ENCODE peak calls at places on chromosomes 11 and 22, in six cellular contexts. B, Q, Z, V, F and G are unnamed samples.

GRCh38 chr11:28964811-28965210 is 856.6 kb downstream of the METTL15 start:
- DNase-seq in B (no peak), Q (no peak), Z (no peak), V (no peak), F (no peak), G (no peak)

GRCh38 chr11:125167954-125168821 is 3.6 kb downstream of the PKNOX2 start:
- DNase-seq in B (no peak), Q (no peak), Z (no peak), V (no peak), F (no peak), G (peak; percentile 52)

GRCh38 chr11:58837707-58838388 is 6.7 kb downstream of the GLYATL2 start:
- DNase-seq in B (no peak), Q (no peak), Z (no peak), V (no peak), F (no peak), G (no peak)

GRCh38 chr11:34149786-34150185 is 44.4 kb downstream of the NAT10 start:
- DNase-seq in B (no peak), Q (no peak), Z (no peak), V (no peak), F (no peak), G (no peak)

GRCh38 chr11:9569588-9570164 is 3.8 kb upstream of the WEE1 start:
- DNase-seq in B (no peak), Q (no peak), Z (no peak), V (no peak), F (no peak), G (no peak)

GRCh38 chr22:32474635-32475427 is at the start of gene FBXO7:
- DNase-seq in B (peak; percentile 57), Q (peak; percentile 89), Z (peak; percentile 82), V (peak; percentile 95), F (peak; percentile 96), G (peak; percentile 95)

GRCh38 chr11:44750440-44751005 is 23.8 kb downstream of the TSPAN18 start:
- DNase-seq in B (no peak), Q (no peak), Z (no peak), V (no peak), F (no peak), G (no peak)

GRCh38 chr11:122691751-122692150 is 36.2 kb downstream of the UBASH3B start:
- DNase-seq in B (no peak), Q (no peak), Z (no peak), V (no peak), F (no peak), G (no peak)

GRCh38 chr11:44096360-44097188 is 1.1 kb downstream of the EXT2 start:
- DNase-seq in B (no peak), Q (no peak), Z (no peak), V (no peak), F (no peak), G (no peak)

GRCh38 chr22:25281675-25282345 is 62.4 kb downstream of the CRYBB2 start:
- DNase-seq in B (no peak), Q (no peak), Z (no peak), V (no peak), F (no peak), G (no peak)

GRCh38 chr11:134334796-134335571 is 3.2 kb downstream of the GLB1L2 start:
- DNase-seq in B (no peak), Q (no peak), Z (no peak), V (no peak), F (no peak), G (no peak)

GRCh38 chr22:31488988-31489617 is 539 bp downstream of the EIF4ENIF1 start:
- DNase-seq in B (no peak), Q (no peak), Z (peak; percentile 20), V (peak; percentile 36), F (peak; percentile 74), G (no peak)

GRCh38 chr22:42425989-42426355 is 6.2 kb downstream of the NFAM1 start:
- DNase-seq in B (no peak), Q (no peak), Z (no peak), V (no peak), F (no peak), G (no peak)

GRCh38 chr11:31474083-31474482 is 35.3 kb downstream of the IMMP1L start:
- DNase-seq in B (no peak), Q (no peak), Z (no peak), V (no peak), F (no peak), G (no peak)

GRCh38 chr11:47348859-47349258 is 3.6 kb downstream of the MYBPC3 start:
- DNase-seq in B (no peak), Q (no peak), Z (no peak), V (no peak), F (no peak), G (no peak)

GRCh38 chr22:27677895-27678458 is 123.6 kb downstream of the MN1 start:
- DNase-seq in B (no peak), Q (no peak), Z (no peak), V (no peak), F (no peak), G (no peak)

GRCh38 chr22:17397756-17398155 is 28.5 kb downstream of the CECR2 start:
- DNase-seq in B (no peak), Q (no peak), Z (no peak), V (no peak), F (no peak), G (no peak)
- H3K27ac ChIP-seq in B (no peak overlapping the region), Q (no peak overlapping the region), Z (no peak overlapping the region), V (no peak overlapping the region), F (no peak overlapping the region), G (no peak overlapping the region)

DNA sequence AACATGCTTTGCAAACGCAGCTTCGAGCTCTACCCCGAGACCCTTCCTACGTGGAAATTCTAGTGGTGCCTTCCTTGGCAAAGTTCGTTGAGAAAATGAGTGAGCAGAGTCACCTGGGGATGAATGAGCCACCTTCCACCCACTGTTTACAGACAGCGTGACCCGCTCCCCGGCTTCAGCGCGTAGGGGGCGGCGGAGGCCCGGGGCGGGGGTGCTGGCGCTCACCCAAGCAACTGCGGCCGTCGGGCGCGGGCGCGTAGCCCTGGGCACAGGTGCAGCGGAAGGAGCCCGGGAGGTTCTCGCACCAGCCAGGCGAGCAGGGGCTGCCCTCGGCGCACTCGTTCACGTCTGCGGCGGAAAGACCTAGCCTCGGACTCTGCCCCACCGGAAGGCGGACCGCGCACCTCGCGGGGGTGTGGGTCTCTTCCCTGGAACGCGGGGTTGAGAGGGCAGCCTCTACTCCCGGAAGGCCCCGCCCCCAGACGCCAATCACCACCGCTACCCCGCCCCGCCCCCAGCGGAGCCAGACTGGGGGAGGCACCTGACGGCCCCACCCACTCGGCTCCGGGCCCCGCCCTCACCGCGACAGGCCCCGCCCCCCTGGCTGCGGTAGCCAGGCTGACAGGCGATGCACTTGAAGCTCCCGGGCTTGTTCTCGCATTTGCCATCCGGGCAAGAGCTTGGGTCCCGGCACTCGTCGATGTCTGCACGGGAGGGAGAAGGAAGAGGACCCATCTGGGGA is 11.8 kb downstream of the LTBP3 start:
- DNase-seq in B (no peak), Q (peak; percentile 94), Z (peak; percentile 99), V (peak; percentile 77), F (peak; percentile 98), G (peak; percentile 88)
- H3K4me3 ChIP-seq in B (peak overlapping the region; percentile 50), Q (peak overlapping the region; percentile 48), Z (peak overlapping the region; percentile 54), V (peak overlapping the region; percentile 33), F (peak overlapping the region; percentile 50), G (peak overlapping the region; percentile 34)

GRCh38 chr11:17375547-17375946 is 12.9 kb downstream of the KCNJ11 start:
- DNase-seq in B (no peak), Q (no peak), Z (no peak), V (no peak), F (no peak), G (no peak)
- H3K9me3 ChIP-seq in B (peaks cover 30% of the 10 kb centered on the region), Q (peaks cover 34% of the 10 kb centered on the region), Z (peaks cover 23% of the 10 kb centered on the region), V (peaks cover 46% of the 10 kb centered on the region), F (peaks cover 32% of the 10 kb centered on the region), G (peaks cover 29% of the 10 kb centered on the region)

DNA sequence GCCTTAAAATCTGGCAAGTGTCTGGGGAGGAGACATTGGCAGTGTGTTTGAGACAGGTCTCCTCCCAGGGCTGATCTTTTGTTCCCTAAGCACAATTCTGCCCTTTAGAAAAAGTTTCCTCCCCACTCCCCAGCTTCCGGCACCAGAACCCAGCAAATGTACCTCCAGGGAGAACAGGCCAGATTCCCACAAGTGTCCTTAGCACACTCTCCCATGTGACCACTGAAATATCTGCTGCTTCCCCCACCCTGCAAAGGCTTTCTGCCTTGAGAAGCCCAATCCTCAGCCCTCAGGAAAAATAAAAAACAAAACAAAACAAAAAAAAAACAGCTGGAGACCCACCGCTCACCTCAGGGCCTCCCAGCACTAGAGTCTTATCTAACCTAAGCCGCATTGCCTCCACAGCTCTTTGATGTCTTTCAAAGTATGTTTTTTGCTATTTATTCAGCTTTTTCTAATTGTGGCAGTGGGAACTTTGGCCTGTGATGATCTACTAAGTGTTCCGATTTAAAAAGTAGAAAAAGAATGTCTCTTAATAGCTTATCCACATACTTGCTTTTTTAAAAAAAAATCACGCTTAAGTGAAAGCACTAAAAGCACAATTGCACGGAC is 29.0 kb upstream of the FBLN1 start:
- DNase-seq in B (no peak), Q (no peak), Z (no peak), V (no peak), F (peak; percentile 6), G (no peak)
- H3K27ac ChIP-seq in B (peak overlapping the region; percentile 77), Q (peak overlapping the region; percentile 48), Z (no peak overlapping the region), V (peak overlapping the region; percentile 59), F (no peak overlapping the region), G (peak overlapping the region; percentile 83)